ENCODE peak calls at places on chromosomes 6 and 20, in ten cellular contexts. A is activated T-helper 1 cell treated with anti-CD3 and anti-CD28 coated beads, Interleukin-12 subunit alpha, Interleukin-12 subunit beta, Interleukin-2, Interleukin-4 antibody, amounts not matched to agents 30 ng/mL and 10 ng/mL and 1 ng/mL, durations not matched to agents 14 hours and 24 hours and 36 hours; V is GM23338; M is CD4-positive, CD25-positive, alpha-beta regulatory T cell; L is NCI-H774; P is fibroblast of pulmonary artery; T is amniotic epithelial cell; Y is T-helper 2 cell; I is activated CD4-positive, CD25-positive, alpha-beta regulatory T cell treated with anti-CD3 and anti-CD28 coated beads, Interleukin-2, amount 50 U/mL, for 16 hours; H is AG08395. S is an unnamed sample.

GRCh38 chr6:93391982-93392381 is 27.4 kb downstream of the EPHA7 start:
- DNase-seq in L (no peak), A (no peak), H (no peak), M (no peak), I (no peak), P (no peak), T (peak), Y (no peak), V (no peak), S (no peak)

GRCh38 chr20:363319-364078 is 16.6 kb downstream of the NRSN2 start:
- DNase-seq in H (no peak), P (no peak), M (no peak), I (no peak), Y (no peak), T (no peak), A (no peak), V (no peak), L (no peak), S (no peak)

GRCh38 chr6:75800708-75801505 is 51.9 kb downstream of the MYO6 start:
- DNase-seq in P (no peak), M (no peak), T (no peak), L (no peak), I (no peak), Y (no peak), A (no peak), H (no peak), V (no peak), S (no peak)

GRCh38 chr20:15179426-15180190 is 842.2 kb upstream of the FLRT3 start:
- DNase-seq in T (no peak), Y (no peak), M (no peak), I (no peak), P (no peak), A (no peak), L (no peak), H (no peak), V (no peak), S (no peak)

GRCh38 chr6:126318797-126319196 is 21.1 kb upstream of the CENPW start:
- DNase-seq in H (no peak), L (no peak), Y (no peak), I (no peak), T (no peak), A (no peak), M (no peak), P (peak), V (no peak), S (no peak)

GRCh38 chr20:23340524-23340923 is 10.1 kb upstream of the NXT1 start:
- DNase-seq in I (no peak), Y (peak), P (peak), L (peak), M (peak), T (peak), H (peak), A (no peak), V (peak), S (peak)

GRCh38 chr20:44255942-44256341 is 8.8 kb downstream of the GDAP1L1 start:
- DNase-seq in L (no peak), A (no peak), H (no peak), T (no peak), P (no peak), Y (no peak), I (no peak), V (no peak), M (no peak), S (no peak)

GRCh38 chr6:69827491-69827890 is 30.7 kb upstream of the LMBRD1 start:
- DNase-seq in Y (no peak), P (peak), I (no peak), H (peak), L (no peak), V (peak), A (no peak), M (no peak), T (peak), S (no peak)

GRCh38 chr6:148307400-148307799 is 35.2 kb upstream of the SASH1 start:
- DNase-seq in L (peak), T (no peak), A (no peak), V (no peak), I (no peak), H (no peak), M (no peak), P (no peak), Y (no peak), S (no peak)

GRCh38 chr6:104689551-104690205 is 170.0 kb downstream of the HACE1 start:
- DNase-seq in I (no peak), V (no peak), M (no peak), H (peak), P (peak), Y (no peak), T (peak), A (no peak), L (no peak), S (no peak)

GRCh38 chr6:148251286-148251685 is 91.4 kb upstream of the SASH1 start:
- DNase-seq in Y (peak), H (peak), V (peak), I (no peak), A (no peak), M (peak), T (peak), P (peak), L (no peak), S (peak)

GRCh38 chr6:107585815-107586435 is 96.0 kb downstream of the SOBP start:
- DNase-seq in L (no peak), V (peak), P (no peak), A (no peak), I (no peak), H (no peak), T (no peak), Y (no peak), M (no peak), S (no peak)

GRCh38 chr20:23626040-23626620 is 11.6 kb downstream of the CST3 start:
- DNase-seq in H (peak), T (peak), P (no peak), I (no peak), V (no peak), M (peak), Y (no peak), L (no peak), A (no peak), S (no peak)

GRCh38 chr6:35449287-35449881 is 2.8 kb upstream of the FANCE start:
- DNase-seq in V (peak), L (peak), H (peak), Y (peak), P (peak), T (peak), M (peak), A (peak), I (no peak), S (peak)

GRCh38 chr20:50338479-50339195 is 148.0 kb downstream of the CEBPB start:
- DNase-seq in L (no peak), A (peak), V (peak), Y (peak), M (peak), I (no peak), H (peak), T (peak), P (no peak), S (peak)

GRCh38 chr20:59777814-59778575 is 155.4 kb downstream of the SYCP2 start:
- DNase-seq in M (no peak), I (no peak), Y (no peak), A (no peak), P (no peak), L (no peak), T (no peak), H (no peak), V (no peak), S (no peak)

GRCh38 chr20:2396241-2396814 is 15.6 kb downstream of the TGM6 start:
- DNase-seq in T (no peak), Y (no peak), L (no peak), H (no peak), M (no peak), V (no peak), I (no peak), A (no peak), P (no peak), S (no peak)

GRCh38 chr6:150271172-150271500 is 97.7 kb upstream of the IYD start:
- DNase-seq in L (no peak), P (no peak), I (no peak), A (no peak), V (no peak), H (no peak), M (no peak), Y (no peak), T (no peak), S (no peak)

GRCh38 chr6:130598021-130598989 is 228.9 kb upstream of the SMLR1 start:
- DNase-seq in M (no peak), I (no peak), Y (no peak), L (no peak), H (no peak), P (peak), A (no peak), V (no peak), T (no peak), S (no peak)

GRCh38 chr6:122454673-122455072 is 16.9 kb downstream of the SERINC1 start:
- DNase-seq in I (no peak), A (no peak), H (no peak), L (no peak), P (no peak), M (no peak), V (no peak), T (no peak), Y (no peak), S (no peak)

GRCh38 chr6:115838763-115839401 is 221.8 kb downstream of the FRK start:
- DNase-seq in Y (no peak), L (no peak), H (peak), A (no peak), T (peak), P (peak), M (no peak), V (peak), I (no peak), S (no peak)

GRCh38 chr6:93721386-93722048 is 302.2 kb upstream of the EPHA7 start:
- DNase-seq in P (peak), H (no peak), M (no peak), Y (no peak), V (peak), I (no peak), L (peak), T (peak), A (no peak), S (no peak)

GRCh38 chr20:31716818-31717477 is 5.7 kb downstream of the BCL2L1 start:
- DNase-seq in P (no peak), V (no peak), T (no peak), Y (no peak), L (no peak), I (no peak), H (no peak), M (no peak), A (no peak), S (no peak)

GRCh38 chr6:79421707-79422484 is 115.3 kb downstream of the LCA5 start:
- DNase-seq in I (no peak), P (peak), Y (no peak), A (no peak), V (no peak), T (peak), M (no peak), H (peak), L (peak), S (no peak)

GRCh38 chr20:58604410-58604881 is 46.6 kb upstream of the STX16 start:
- DNase-seq in M (no peak), A (no peak), V (no peak), T (no peak), L (no peak), Y (no peak), I (no peak), H (no peak), P (no peak), S (no peak)

GRCh38 chr20:8155848-8156602 is 24.0 kb downstream of the PLCB1 start:
- DNase-seq in V (no peak), A (no peak), T (no peak), M (no peak), P (no peak), Y (no peak), H (no peak), I (no peak), L (no peak), S (no peak)

GRCh38 chr6:110816110-110816409 is 791 bp upstream of the CDK19 start:
- DNase-seq in I (no peak), Y (no peak), A (no peak), V (no peak), T (no peak), P (no peak), M (no peak), L (no peak), H (no peak), S (no peak)

GRCh38 chr20:47281376-47281775 is 75.1 kb downstream of the ZMYND8 start:
- DNase-seq in P (no peak), Y (no peak), I (no peak), A (no peak), H (no peak), V (no peak), M (no peak), T (no peak), L (no peak), S (no peak)

GRCh38 chr6:22470454-22471368 is 98.7 kb upstream of the HDGFL1 start:
- DNase-seq in I (no peak), V (peak), P (peak), M (no peak), Y (no peak), A (no peak), L (peak), T (no peak), H (peak), S (no peak)

GRCh38 chr20:7841967-7842301 is 98.3 kb downstream of the HAO1 start:
- DNase-seq in L (no peak), P (peak), M (no peak), T (peak), Y (peak), H (peak), I (no peak), V (no peak), A (no peak), S (no peak)

GRCh38 chr20:38127011-38127621 is 38.0 kb downstream of the TGM2 start:
- DNase-seq in M (no peak), I (no peak), T (peak), L (no peak), A (no peak), P (peak), V (no peak), Y (no peak), H (peak), S (no peak)

GRCh38 chr6:165718486-165718885 is 55.4 kb upstream of the PDE10A start:
- DNase-seq in I (no peak), Y (no peak), A (no peak), L (no peak), V (no peak), T (peak), H (no peak), M (no peak), P (peak), S (no peak)

GRCh38 chr20:22586645-22587310 is 2.4 kb upstream of the FOXA2 start:
- DNase-seq in I (no peak), Y (no peak), P (no peak), A (no peak), L (peak), M (no peak), T (no peak), V (peak), H (no peak), S (no peak)

GRCh38 chr6:63644668-63645326 is 9.2 kb downstream of the PHF3 start:
- DNase-seq in I (no peak), H (peak), P (no peak), V (no peak), A (no peak), T (no peak), L (no peak), M (no peak), Y (no peak), S (no peak)

GRCh38 chr6:15739867-15740266 is 77.0 kb upstream of the DTNBP1 start:
- DNase-seq in P (no peak), Y (no peak), T (no peak), I (no peak), L (no peak), A (no peak), M (no peak), H (no peak), V (peak), S (no peak)

GRCh38 chr20:14634666-14635065 is 297.3 kb upstream of the FLRT3 start:
- DNase-seq in A (no peak), T (no peak), I (no peak), M (no peak), V (no peak), P (no peak), L (no peak), Y (no peak), H (no peak), S (no peak)

GRCh38 chr6:69072796-69073195 is 437.7 kb downstream of the ADGRB3 start:
- DNase-seq in A (no peak), V (no peak), Y (no peak), T (no peak), H (no peak), M (no peak), I (no peak), L (no peak), P (no peak), S (no peak)